ENCODE peak calls at places on chromosomes 7 and 10, in seven cellular contexts. One of them, this sample, is unnamed.

GRCh38 chr10:22573820-22574569 is 140.4 kb downstream of the PIP4K2A start:
- DNase-seq in AG09319: no peak
- DNase-seq in thoracic aorta: no peak
- DNase-seq in HEK293T: peak; percentile 46
- DNase-seq in prostate gland: no peak
- DNase-seq in GM04503: no peak
- DNase-seq in GM12891: peak; percentile 11
- DNase-seq in this sample: no peak

GRCh38 chr10:60798870-60799269 is 20.6 kb downstream of the CDK1 start:
- DNase-seq in HEK293T: no peak
- DNase-seq in GM12891: no peak
- DNase-seq in GM04503: no peak
- DNase-seq in prostate gland: no peak
- DNase-seq in thoracic aorta: no peak
- DNase-seq in AG09319: no peak
- DNase-seq in this sample: no peak

GRCh38 chr10:51204691-51205090 is 130.4 kb downstream of the PRKG1 start:
- DNase-seq in prostate gland: no peak
- DNase-seq in GM04503: no peak
- DNase-seq in GM12891: no peak
- DNase-seq in HEK293T: no peak
- DNase-seq in thoracic aorta: no peak
- DNase-seq in AG09319: no peak
- DNase-seq in this sample: no peak

GRCh38 chr10:126576336-126576735 is 94.2 kb downstream of the C10orf90 start:
- DNase-seq in thoracic aorta: no peak
- DNase-seq in prostate gland: no peak
- DNase-seq in GM12891: no peak
- DNase-seq in AG09319: no peak
- DNase-seq in HEK293T: no peak
- DNase-seq in GM04503: no peak
- DNase-seq in this sample: no peak

GRCh38 chr7:131540491-131541162 is 15.8 kb downstream of the PODXL start:
- DNase-seq in thoracic aorta: no peak
- DNase-seq in AG09319: no peak
- DNase-seq in GM04503: no peak
- DNase-seq in HEK293T: no peak
- DNase-seq in prostate gland: no peak
- DNase-seq in GM12891: no peak
- DNase-seq in this sample: no peak

GRCh38 chr10:6498771-6499170 is 81.3 kb downstream of the PRKCQ start:
- DNase-seq in GM12891: no peak
- DNase-seq in prostate gland: no peak
- DNase-seq in thoracic aorta: no peak
- DNase-seq in HEK293T: no peak
- DNase-seq in AG09319: no peak
- DNase-seq in GM04503: no peak
- DNase-seq in this sample: peak; percentile 32

GRCh38 chr7:84941936-84942335 is 244.9 kb downstream of the SEMA3D start:
- DNase-seq in HEK293T: no peak
- DNase-seq in GM12891: no peak
- DNase-seq in prostate gland: no peak
- DNase-seq in thoracic aorta: no peak
- DNase-seq in GM04503: no peak
- DNase-seq in AG09319: no peak
- DNase-seq in this sample: no peak

GRCh38 chr10:1029838-1030237 is 4.2 kb upstream of the IDI2 start:
- DNase-seq in AG09319: no peak
- DNase-seq in prostate gland: no peak
- DNase-seq in thoracic aorta: no peak
- DNase-seq in GM12891: no peak
- DNase-seq in HEK293T: no peak
- DNase-seq in GM04503: no peak
- DNase-seq in this sample: no peak

GRCh38 chr10:106555599-106555998 is 608.9 kb downstream of the SORCS1 start:
- DNase-seq in prostate gland: no peak
- DNase-seq in HEK293T: peak; percentile 20
- DNase-seq in thoracic aorta: no peak
- DNase-seq in AG09319: no peak
- DNase-seq in GM12891: no peak
- DNase-seq in GM04503: no peak
- DNase-seq in this sample: no peak

GRCh38 chr7:90592036-90592435 is 4.1 kb upstream of the CDK14 start:
- DNase-seq in GM04503: no peak
- DNase-seq in thoracic aorta: no peak
- DNase-seq in AG09319: no peak
- DNase-seq in prostate gland: no peak
- DNase-seq in GM12891: no peak
- DNase-seq in HEK293T: no peak
- DNase-seq in this sample: no peak

GRCh38 chr7:70131807-70132565 is 533.7 kb downstream of the AUTS2 start:
- DNase-seq in thoracic aorta: no peak
- DNase-seq in prostate gland: no peak
- DNase-seq in AG09319: no peak
- DNase-seq in GM04503: no peak
- DNase-seq in HEK293T: no peak
- DNase-seq in GM12891: no peak
- DNase-seq in this sample: no peak

GRCh38 chr10:131683941-131684340 is 216.9 kb upstream of the PPP2R2D start:
- DNase-seq in thoracic aorta: no peak
- DNase-seq in GM12891: no peak
- DNase-seq in GM04503: no peak
- DNase-seq in AG09319: no peak
- DNase-seq in HEK293T: no peak
- DNase-seq in prostate gland: no peak
- DNase-seq in this sample: no peak

GRCh38 chr10:90751107-90751997 is 106.5 kb downstream of the HTR7 start:
- DNase-seq in prostate gland: peak; percentile 14
- DNase-seq in thoracic aorta: no peak
- DNase-seq in AG09319: no peak
- DNase-seq in GM04503: no peak
- DNase-seq in HEK293T: peak; percentile 54
- DNase-seq in GM12891: no peak
- DNase-seq in this sample: no peak

GRCh38 chr7:22572937-22573336 is 72.9 kb upstream of the STEAP1B start:
- DNase-seq in GM12891: no peak
- DNase-seq in GM04503: peak; percentile 96
- DNase-seq in prostate gland: no peak
- DNase-seq in HEK293T: no peak
- DNase-seq in AG09319: peak; percentile 88
- DNase-seq in thoracic aorta: no peak
- DNase-seq in this sample: no peak

GRCh38 chr7:26127411-26127810 is 24.6 kb upstream of the NFE2L3 start:
- DNase-seq in AG09319: no peak
- DNase-seq in thoracic aorta: no peak
- DNase-seq in GM04503: no peak
- DNase-seq in prostate gland: no peak
- DNase-seq in GM12891: no peak
- DNase-seq in HEK293T: no peak
- DNase-seq in this sample: no peak

GRCh38 chr10:121245799-121246198 is 352.4 kb downstream of the FGFR2 start:
- DNase-seq in GM12891: no peak
- DNase-seq in HEK293T: no peak
- DNase-seq in GM04503: no peak
- DNase-seq in AG09319: no peak
- DNase-seq in thoracic aorta: no peak
- DNase-seq in prostate gland: peak; percentile 87
- DNase-seq in this sample: no peak

GRCh38 chr10:71255540-71255816 is 43.1 kb downstream of the UNC5B start:
- DNase-seq in prostate gland: no peak
- DNase-seq in GM12891: no peak
- DNase-seq in thoracic aorta: no peak
- DNase-seq in HEK293T: no peak
- DNase-seq in AG09319: no peak
- DNase-seq in GM04503: no peak
- DNase-seq in this sample: no peak

GRCh38 chr10:110151467-110151866 is 55.9 kb upstream of the MXI1 start:
- DNase-seq in thoracic aorta: no peak
- DNase-seq in AG09319: no peak
- DNase-seq in HEK293T: no peak
- DNase-seq in GM12891: no peak
- DNase-seq in prostate gland: peak; percentile 21
- DNase-seq in GM04503: no peak
- DNase-seq in this sample: no peak

GRCh38 chr7:6705959-6706665 is 635 bp downstream of the ZNF12 start:
- DNase-seq in GM04503: no peak
- DNase-seq in HEK293T: peak; percentile 28
- DNase-seq in thoracic aorta: no peak
- DNase-seq in prostate gland: no peak
- DNase-seq in GM12891: peak; percentile 26
- DNase-seq in AG09319: no peak
- DNase-seq in this sample: peak; percentile 7

GRCh38 chr7:87599336-87599735 is 1.3 kb downstream of the ABCB1 start:
- DNase-seq in AG09319: no peak
- DNase-seq in GM12891: peak; percentile 46
- DNase-seq in HEK293T: no peak
- DNase-seq in GM04503: no peak
- DNase-seq in prostate gland: no peak
- DNase-seq in thoracic aorta: no peak
- DNase-seq in this sample: peak; percentile 4

GRCh38 chr10:90969947-90970673 is 49.2 kb upstream of the ANKRD1 start:
- DNase-seq in thoracic aorta: no peak
- DNase-seq in HEK293T: no peak
- DNase-seq in GM04503: peak; percentile 54
- DNase-seq in AG09319: no peak
- DNase-seq in prostate gland: no peak
- DNase-seq in GM12891: no peak
- DNase-seq in this sample: no peak

GRCh38 chr7:43954524-43955228 is 28.4 kb downstream of the UBE2D4 start:
- DNase-seq in GM12891: peak; percentile 36
- DNase-seq in AG09319: peak; percentile 8
- DNase-seq in thoracic aorta: no peak
- DNase-seq in HEK293T: peak; percentile 71
- DNase-seq in GM04503: peak; percentile 34
- DNase-seq in prostate gland: no peak
- DNase-seq in this sample: no peak

GRCh38 chr7:82036146-82036886 is 266.5 kb upstream of the HGF start:
- DNase-seq in HEK293T: no peak
- DNase-seq in GM12891: no peak
- DNase-seq in AG09319: no peak
- DNase-seq in prostate gland: no peak
- DNase-seq in thoracic aorta: no peak
- DNase-seq in GM04503: peak; percentile 71
- DNase-seq in this sample: no peak

GRCh38 chr7:91636129-91636724 is 244.3 kb downstream of the MTERF1 start:
- DNase-seq in prostate gland: no peak
- DNase-seq in GM04503: no peak
- DNase-seq in thoracic aorta: no peak
- DNase-seq in AG09319: no peak
- DNase-seq in HEK293T: peak; percentile 10
- DNase-seq in GM12891: no peak
- DNase-seq in this sample: no peak

GRCh38 chr10:75122505-75122904 is 11.0 kb downstream of the SAMD8 start:
- DNase-seq in GM12891: no peak
- DNase-seq in GM04503: no peak
- DNase-seq in thoracic aorta: no peak
- DNase-seq in prostate gland: no peak
- DNase-seq in HEK293T: no peak
- DNase-seq in AG09319: no peak
- DNase-seq in this sample: no peak

GRCh38 chr10:114301951-114302710 is 63.1 kb downstream of the VWA2 start:
- DNase-seq in thoracic aorta: no peak
- DNase-seq in prostate gland: no peak
- DNase-seq in GM12891: no peak
- DNase-seq in HEK293T: no peak
- DNase-seq in GM04503: no peak
- DNase-seq in AG09319: no peak
- DNase-seq in this sample: no peak

GRCh38 chr7:41792099-41792498 is 89.2 kb upstream of the INHBA start:
- DNase-seq in GM04503: peak; percentile 51
- DNase-seq in AG09319: no peak
- DNase-seq in thoracic aorta: no peak
- DNase-seq in GM12891: no peak
- DNase-seq in HEK293T: no peak
- DNase-seq in prostate gland: no peak
- DNase-seq in this sample: no peak

This sample was measured in activated T-helper 1 cell treated with Interleukin-2 at 50 U/mL for 16 hours.